ENCODE peak calls at places on chromosomes 11 and 22, in ten cellular contexts. U is lower lobe of right lung; G is stimulated activated CD8-positive, alpha-beta memory T cell treated with anti-CD3 and anti-CD28 coated beads, Interleukin-7, amount 100 ng/mL, for 1 hour; I is GOT3; F is head of caudate nucleus; P is NCI-H774; Y is posterior cingulate gyrus; J is iPS-NIHi11; Z is activated gamma-delta T cell; K is GM12891. M is an unnamed sample.

GRCh38 chr11:21888814-21889213 is 304.1 kb upstream of the ANO5 start:
- DNase-seq in U (no peak), G (no peak), I (no peak), F (no peak), P (no peak), Y (no peak), J (no peak), Z (no peak), K (no peak), M (peak; percentile 14)

GRCh38 chr22:35563211-35563610 is 22.6 kb downstream of the RASD2 start:
- DNase-seq in U (no peak), G (no peak), I (no peak), F (no peak), P (no peak), Y (no peak), J (peak; percentile 36), Z (no peak), K (no peak), M (no peak)

GRCh38 chr22:22936915-22937656 is 49.5 kb downstream of the IGLL5 start:
- DNase-seq in U (no peak), G (no peak), I (no peak), F (no peak), P (no peak), Y (no peak), J (no peak), Z (no peak), K (no peak), M (no peak)

GRCh38 chr22:17087176-17088131 is 2.7 kb downstream of the IL17RA start:
- DNase-seq in U (no peak), G (no peak), I (no peak), F (no peak), P (no peak), Y (no peak), J (no peak), Z (no peak), K (no peak), M (no peak)

GRCh38 chr22:48700566-48701295 is 1126.9 kb downstream of the BRD1 start:
- DNase-seq in U (peak; percentile 30), G (no peak), I (no peak), F (peak; percentile 48), P (no peak), Y (peak; percentile 79), J (no peak), Z (no peak), K (no peak), M (no peak)

GRCh38 chr22:49853981-49854791 is 542 bp downstream of the ZBED4 start:
- DNase-seq in U (peak; percentile 65), G (no peak), I (no peak), F (no peak), P (no peak), Y (no peak), J (peak; percentile 74), Z (no peak), K (no peak), M (peak; percentile 25)

GRCh38 chr11:120088056-120088455 is 49.9 kb downstream of the TRIM29 start:
- DNase-seq in U (no peak), G (no peak), I (no peak), F (no peak), P (no peak), Y (no peak), J (no peak), Z (no peak), K (no peak), M (no peak)

GRCh38 chr11:78290293-78291176 is 101.8 kb downstream of the USP35 start:
- DNase-seq in U (no peak), G (no peak), I (no peak), F (no peak), P (no peak), Y (no peak), J (no peak), Z (no peak), K (no peak), M (no peak)

GRCh38 chr11:34072041-34072440 is 20.5 kb downstream of the CAPRIN1 start:
- DNase-seq in U (no peak), G (no peak), I (no peak), F (no peak), P (no peak), Y (no peak), J (no peak), Z (no peak), K (no peak), M (no peak)

GRCh38 chr11:64089027-64089360 is 53.3 kb downstream of the FLRT1 start:
- DNase-seq in U (peak; percentile 65), G (no peak), I (no peak), F (no peak), P (no peak), Y (no peak), J (no peak), Z (no peak), K (no peak), M (no peak)

GRCh38 chr11:128481135-128481534 is 106.2 kb downstream of the ETS1 start:
- DNase-seq in U (no peak), G (no peak), I (no peak), F (no peak), P (no peak), Y (no peak), J (no peak), Z (no peak), K (no peak), M (no peak)

GRCh38 chr11:94185387-94186084 is 56.9 kb downstream of the PANX1 start:
- DNase-seq in U (no peak), G (no peak), I (no peak), F (no peak), P (no peak), Y (no peak), J (no peak), Z (no peak), K (no peak), M (no peak)

GRCh38 chr11:126598344-126599092 is 243.0 kb downstream of the ST3GAL4 start:
- DNase-seq in U (no peak), G (no peak), I (no peak), F (no peak), P (no peak), Y (no peak), J (no peak), Z (no peak), K (no peak), M (no peak)

GRCh38 chr22:50697667-50698506 is 25.3 kb downstream of the SHANK3 start:
- DNase-seq in U (peak; percentile 43), G (no peak), I (no peak), F (peak; percentile 8), P (no peak), Y (peak; percentile 67), J (no peak), Z (no peak), K (no peak), M (no peak)